ENCODE peak calls at places on chromosomes 3 and 15, in four cellular contexts. E is OCI-LY7, R is foreskin fibroblast, F is tibial nerve. W is an unnamed sample.
A peak's percentile ranks its signal among the peaks of the same experiment; 100 is the strongest.

GRCh38 chr3:126781406-126781805 is 77.4 kb downstream of the CHCHD6 start:
- DNase-seq in E (no peak), F (no peak), R (no peak), W (no peak)

GRCh38 chr3:14093831-14094230 is 30.8 kb downstream of the CHCHD4 start:
- DNase-seq in F (no peak), R (no peak), E (no peak), W (no peak)

GRCh38 chr15:47820047-47820779 is 102.9 kb downstream of the SEMA6D start:
- DNase-seq in F (no peak), R (peak; percentile 36), E (no peak), W (no peak)

GRCh38 chr3:157159037-157159761 is 748 bp downstream of the CCNL1 start:
- DNase-seq in F (peak; percentile 45), R (no peak), E (peak; percentile 87), W (no peak)

GRCh38 chr3:21024563-21024962 is 726.4 kb downstream of the ZNF385D start:
- DNase-seq in E (no peak), F (no peak), R (no peak), W (no peak)

GRCh38 chr3:8450618-8451017 is 51.0 kb upstream of the LMCD1 start:
- DNase-seq in F (no peak), R (no peak), E (no peak), W (no peak)

GRCh38 chr15:73573572-73573971 is 59.6 kb downstream of the NPTN start:
- DNase-seq in R (peak; percentile 74), E (no peak), F (no peak), W (no peak)

GRCh38 chr15:31082771-31083393 is 18.6 kb downstream of the TRPM1 start:
- DNase-seq in R (no peak), E (no peak), F (no peak), W (no peak)

GRCh38 chr3:11514191-11514770 is 129.4 kb downstream of the VGLL4 start:
- DNase-seq in E (no peak), R (peak; percentile 79), F (no peak), W (no peak)

GRCh38 chr3:43689766-43690399 is 855 bp upstream of the ABHD5 start:
- DNase-seq in R (no peak), F (no peak), E (no peak), W (no peak)

GRCh38 chr3:13569641-13570390 is 20.9 kb downstream of the FBLN2 start:
- DNase-seq in E (no peak), F (no peak), R (peak; percentile 51), W (no peak)

GRCh38 chr3:129289201-129289921 is 10.7 kb downstream of the HMCES start:
- DNase-seq in F (no peak), R (peak; percentile 88), E (no peak), W (no peak)

GRCh38 chr3:39644176-39644575 is 165.2 kb upstream of the MYRIP start:
- DNase-seq in E (no peak), R (peak; percentile 77), F (no peak), W (no peak)

GRCh38 chr3:149277338-149277813 is 55.7 kb upstream of the CP start:
- DNase-seq in E (peak; percentile 70), R (peak; percentile 62), F (no peak), W (no peak)

GRCh38 chr3:194395767-194396527 is 3.1 kb downstream of the GP5 start:
- DNase-seq in E (no peak), R (no peak), F (peak; percentile 47), W (no peak)

GRCh38 chr3:149715247-149715646 is 37.0 kb downstream of the COMMD2 start:
- DNase-seq in F (no peak), R (no peak), E (no peak), W (no peak)

GRCh38 chr3:150238995-150239612 is 169.0 kb upstream of the TSC22D2 start:
- DNase-seq in R (no peak), F (no peak), E (no peak), W (no peak)

GRCh38 chr3:171181907-171182690 is 155.6 kb upstream of the SLC2A2 start:
- DNase-seq in R (no peak), F (no peak), E (no peak), W (no peak)

GRCh38 chr15:38041576-38041975 is 107.1 kb downstream of the TMCO5A start:
- DNase-seq in F (no peak), E (no peak), R (peak; percentile 58), W (no peak)

GRCh38 chr15:73700041-73700842 is 16.1 kb downstream of the CD276 start:
- DNase-seq in F (peak; percentile 84), E (peak; percentile 80), R (peak; percentile 65), W (peak; percentile 64)

GRCh38 chr3:157856078-157856939 is 249.9 kb downstream of the SHOX2 start:
- DNase-seq in E (no peak), F (no peak), R (no peak), W (no peak)

GRCh38 chr3:129619726-129620162 is 13.3 kb upstream of the PLXND1 start:
- DNase-seq in E (no peak), F (no peak), R (no peak), W (no peak)

GRCh38 chr3:125374501-125374995 is 577 bp downstream of the ZNF148 start:
- DNase-seq in R (no peak), F (peak; percentile 13), E (peak; percentile 56), W (no peak)

GRCh38 chr15:58731756-58732535 is 17.6 kb downstream of the ADAM10 start:
- DNase-seq in R (peak; percentile 60), F (peak; percentile 29), E (no peak), W (no peak)

GRCh38 chr3:123104550-123104949 is 37.7 kb downstream of the PDIA5 start:
- DNase-seq in F (no peak), R (peak; percentile 85), E (no peak), W (no peak)

GRCh38 chr15:36598529-36599177 is 19.2 kb downstream of the CDIN1 start:
- DNase-seq in F (no peak), R (no peak), E (no peak), W (no peak)

GRCh38 chr3:157405457-157405856 is 31.2 kb upstream of the PTX3 start:
- DNase-seq in R (peak; percentile 54), F (no peak), E (no peak), W (no peak)

GRCh38 chr3:174431717-174432116 is 427.4 kb upstream of the NAALADL2 start:
- DNase-seq in R (peak; percentile 20), E (no peak), F (no peak), W (no peak)

GRCh38 chr3:94440767-94441493 is 378.1 kb downstream of the NSUN3 start:
- DNase-seq in R (peak; percentile 36), F (no peak), E (no peak), W (no peak)

GRCh38 chr3:195884691-195885035 is 23.7 kb downstream of the TNK2 start:
- DNase-seq in F (no peak), E (no peak), R (no peak), W (no peak)

GRCh38 chr3:16741890-16742289 is 136.7 kb upstream of the DAZL start:
- DNase-seq in F (no peak), E (no peak), R (no peak), W (no peak)

GRCh38 chr3:190064112-190064511 is 56.6 kb downstream of the P3H2 start:
- DNase-seq in R (peak; percentile 75), E (no peak), F (no peak), W (no peak)

GRCh38 chr3:190060401-190060800 is 60.3 kb downstream of the P3H2 start:
- DNase-seq in E (no peak), F (no peak), R (no peak), W (no peak)

GRCh38 chr3:190070623-190071347 is 49.9 kb downstream of the P3H2 start:
- DNase-seq in E (no peak), F (no peak), R (no peak), W (no peak)

GRCh38 chr3:190063490-190063889 is 57.2 kb downstream of the P3H2 start:
- DNase-seq in F (no peak), E (no peak), R (no peak), W (no peak)

DNA sequence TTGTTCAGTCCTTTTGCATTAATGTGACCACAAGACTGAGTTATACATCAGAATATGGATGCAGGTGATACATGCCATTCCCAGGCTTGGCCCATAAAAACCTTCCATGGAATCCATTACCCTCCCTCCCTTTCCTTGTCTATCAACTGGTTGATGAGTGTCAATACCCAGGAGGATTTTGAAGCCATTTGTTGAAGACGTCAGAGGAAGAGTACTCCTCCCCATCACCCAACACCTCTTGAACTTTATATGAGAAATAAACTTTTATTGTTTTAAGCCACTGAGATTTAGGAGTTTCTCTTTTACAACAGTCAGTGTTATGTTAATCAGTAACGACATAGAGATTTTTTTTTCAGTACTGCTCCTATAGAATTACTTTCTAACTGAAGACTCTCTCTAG is 55.5 kb downstream of the P3H2 start:
- DNase-seq in F (no peak), E (no peak), R (no peak), W (no peak)
- TF ChIP-seq CTCF in F (no peak), E (no peak), R (no peak), W (no peak)

DNA sequence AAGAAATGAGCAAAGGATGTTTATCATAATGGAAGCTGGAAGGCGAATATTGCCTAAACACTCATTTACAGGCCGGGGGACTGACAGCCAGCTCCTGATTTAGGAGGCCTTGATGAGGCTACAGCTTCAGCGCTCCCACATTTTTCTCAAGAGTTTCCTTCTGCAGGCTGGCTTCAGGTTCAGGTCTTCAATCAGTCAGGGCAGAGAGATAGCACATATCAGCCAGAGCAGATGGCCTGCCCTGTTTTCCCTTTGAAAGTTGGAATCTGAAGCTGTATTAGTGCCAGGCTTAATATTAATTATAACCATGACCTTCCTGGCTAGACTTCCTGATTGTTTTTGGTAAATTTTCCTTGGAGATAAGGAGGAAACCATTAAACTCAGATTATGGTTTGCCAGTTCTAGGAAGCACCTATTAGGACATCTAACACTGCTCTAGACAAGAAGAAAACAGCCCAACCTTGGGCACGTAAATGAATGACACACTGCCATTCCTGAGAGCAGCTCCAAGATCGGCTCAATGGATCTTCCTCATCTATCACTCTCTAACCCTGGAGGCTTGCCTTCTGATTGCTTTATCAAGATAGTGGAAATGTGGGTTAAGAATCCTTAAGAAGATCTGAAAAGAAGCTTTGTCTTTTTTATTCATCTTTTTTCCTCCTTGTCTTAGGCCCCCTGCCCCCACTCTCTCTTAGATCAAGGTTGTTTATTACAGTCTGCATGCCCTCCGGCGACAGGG is 219.1 kb downstream of the SV2B start:
- DNase-seq in R (no peak), E (no peak), F (no peak), W (no peak)
- TF ChIP-seq CTCF in R (no peak), E (no peak), F (no peak), W (no peak)

DNA sequence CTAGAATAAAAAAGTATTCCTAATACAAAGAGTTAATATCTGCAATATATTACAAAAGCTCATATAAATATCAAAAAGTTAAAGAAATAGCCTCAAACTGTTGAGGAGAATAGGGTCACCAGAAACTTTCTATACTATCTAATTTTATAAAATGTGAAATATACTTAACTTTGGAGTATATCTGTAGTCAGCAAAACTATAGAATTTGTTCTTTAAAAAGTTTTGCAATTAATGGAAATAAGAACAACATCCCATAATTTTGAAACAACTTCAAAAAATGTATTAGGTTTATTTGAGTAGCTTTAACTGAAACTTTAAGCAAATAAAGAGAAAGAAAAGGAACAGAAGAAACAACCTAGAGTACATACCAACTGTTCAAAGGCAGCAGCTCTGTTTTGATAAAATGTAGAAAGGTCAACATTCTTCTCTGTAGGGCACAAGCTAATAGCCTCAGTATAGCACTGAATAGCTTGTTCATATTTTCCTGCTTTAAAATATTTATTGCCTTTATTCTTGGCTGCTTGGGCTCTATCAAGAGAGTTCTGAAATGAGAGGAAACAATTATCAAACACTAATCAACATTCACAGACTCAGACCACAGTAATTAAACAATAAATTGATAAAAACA is 14.3 kb downstream of the TOMM70 start:
- DNase-seq in E (no peak), R (no peak), F (no peak), W (no peak)
- TF ChIP-seq CTCF in E (no peak), R (no peak), F (no peak), W (no peak)

DNA sequence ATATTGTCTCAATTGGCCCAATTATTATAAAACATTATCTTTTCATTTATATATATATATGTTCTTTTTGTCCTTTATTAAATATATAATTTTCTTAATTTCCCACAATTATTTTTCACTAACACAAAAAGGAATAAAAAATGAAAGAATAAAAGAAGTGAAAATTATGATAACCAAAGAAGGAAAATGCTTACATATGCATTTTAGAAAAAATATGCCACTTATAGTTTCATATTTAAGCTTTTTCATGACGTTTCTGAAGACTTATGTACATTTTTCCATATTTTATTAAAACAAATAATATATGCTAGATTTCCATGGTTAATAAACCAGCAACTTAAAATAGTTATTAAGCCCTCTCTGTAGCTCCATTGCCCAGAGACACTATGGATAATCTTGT is 34.9 kb upstream of the ARHGEF26 start:
- DNase-seq in F (no peak), R (no peak), E (no peak), W (no peak)
- TF ChIP-seq CTCF in F (no peak), R (no peak), E (no peak), W (no peak)

W was measured in omental fat pad.